ENCODE peak calls at places on chromosomes 13 and 19, in five cellular contexts. Y is AG10803, X is GM12865, I is astrocyte, A is progenitor cell of endocrine pancreas. R is an unnamed sample.

GRCh38 chr19:46408611-46409039 is 4.7 kb downstream of the CCDC8 start:
- DNase-seq in I (no peak), Y (peak), A (no peak), X (no peak), R (peak)

GRCh38 chr13:49052801-49053200 is 77.1 kb downstream of the FNDC3A start:
- DNase-seq in X (no peak), Y (no peak), I (peak), A (no peak), R (no peak)

GRCh38 chr19:33502991-33503790 is 18.4 kb downstream of the PEPD start:
- DNase-seq in X (no peak), I (no peak), Y (no peak), A (no peak), R (no peak)

GRCh38 chr19:9793051-9793591 is 24.6 kb upstream of the ZNF846 start:
- DNase-seq in X (peak), A (no peak), Y (peak), I (peak), R (peak)

GRCh38 chr19:17275441-17276175 is 6.1 kb upstream of the ANKLE1 start:
- DNase-seq in I (no peak), X (no peak), A (no peak), Y (no peak), R (no peak)

GRCh38 chr13:75440100-75440499 is 41.9 kb downstream of the TBC1D4 start:
- DNase-seq in X (no peak), I (no peak), A (no peak), Y (no peak), R (peak)

GRCh38 chr19:48393559-48394330 is at the start of gene GRIN2D:
- DNase-seq in X (no peak), Y (peak), I (peak), A (no peak), R (peak)

GRCh38 chr13:51659276-51660127 is 75.2 kb downstream of the WDFY2 start:
- DNase-seq in X (no peak), A (no peak), Y (peak), I (no peak), R (peak)

GRCh38 chr19:6060600-6061391 is 49.5 kb downstream of the RFX2 start:
- DNase-seq in X (no peak), A (no peak), Y (peak), I (peak), R (no peak)

GRCh38 chr13:99965329-99966000 is 6.1 kb downstream of the ZIC5 start:
- DNase-seq in I (no peak), X (no peak), A (no peak), Y (no peak), R (no peak)

GRCh38 chr13:98905199-98905598 is 72.7 kb downstream of the DOCK9 start:
- DNase-seq in A (no peak), X (no peak), Y (no peak), I (no peak), R (no peak)

GRCh38 chr19:4694211-4694987 is 24.3 kb upstream of the MYDGF start:
- DNase-seq in Y (peak), A (no peak), I (peak), X (no peak), R (peak)

GRCh38 chr19:53553865-53554791 is 16.2 kb downstream of the ZNF331 start:
- DNase-seq in A (no peak), Y (peak), X (peak), I (peak), R (peak)

GRCh38 chr13:113974304-113975281 is 717 bp upstream of the C13orf46 start:
- DNase-seq in X (no peak), Y (no peak), A (no peak), I (no peak), R (no peak)

GRCh38 chr19:39582442-39582841 is 19.9 kb upstream of the LGALS13 start:
- DNase-seq in A (no peak), X (peak), Y (no peak), I (no peak), R (no peak)

GRCh38 chr19:32339988-32340874 is 5.2 kb upstream of the ZNF507 start:
- DNase-seq in Y (peak), X (peak), A (peak), I (no peak), R (peak)

GRCh38 chr19:34994643-34995471 is 5.3 kb upstream of the GRAMD1A start:
- DNase-seq in Y (no peak), I (no peak), X (no peak), A (no peak), R (peak)

GRCh38 chr13:50267917-50268316 is 252.7 kb downstream of the KCNRG start:
- DNase-seq in A (no peak), Y (no peak), I (no peak), X (no peak), R (no peak)

GRCh38 chr13:50274181-50274580 is 258.9 kb downstream of the KCNRG start:
- DNase-seq in I (no peak), A (no peak), X (no peak), Y (no peak), R (no peak)

GRCh38 chr13:50268500-50268899 is 253.3 kb downstream of the KCNRG start:
- DNase-seq in A (no peak), I (no peak), X (no peak), Y (no peak), R (peak)
- TF ChIP-seq CTCF in A (no peak), I (no peak), X (no peak), Y (peak), R (peak)

GRCh38 chr19:14385492-14385891 is 4.2 kb downstream of the ADGRE5 start:
- DNase-seq in A (no peak), Y (no peak), I (no peak), X (peak), R (no peak)
- TF ChIP-seq CTCF in A (no peak), Y (no peak), I (no peak), X (no peak), R (no peak)

GRCh38 chr13:20503088-20504083 is 22.3 kb downstream of the CRYL1 start:
- DNase-seq in A (no peak), I (no peak), Y (no peak), X (no peak), R (no peak)

GRCh38 chr13:20498659-20499058 is 27.0 kb downstream of the CRYL1 start:
- DNase-seq in Y (no peak), A (no peak), X (no peak), I (no peak), R (no peak)

GRCh38 chr13:20499986-20500385 is 25.7 kb downstream of the CRYL1 start:
- DNase-seq in X (no peak), Y (peak), A (no peak), I (no peak), R (no peak)

GRCh38 chr13:20501139-20501538 is 24.5 kb downstream of the CRYL1 start:
- DNase-seq in I (no peak), X (no peak), Y (no peak), A (no peak), R (no peak)

DNA sequence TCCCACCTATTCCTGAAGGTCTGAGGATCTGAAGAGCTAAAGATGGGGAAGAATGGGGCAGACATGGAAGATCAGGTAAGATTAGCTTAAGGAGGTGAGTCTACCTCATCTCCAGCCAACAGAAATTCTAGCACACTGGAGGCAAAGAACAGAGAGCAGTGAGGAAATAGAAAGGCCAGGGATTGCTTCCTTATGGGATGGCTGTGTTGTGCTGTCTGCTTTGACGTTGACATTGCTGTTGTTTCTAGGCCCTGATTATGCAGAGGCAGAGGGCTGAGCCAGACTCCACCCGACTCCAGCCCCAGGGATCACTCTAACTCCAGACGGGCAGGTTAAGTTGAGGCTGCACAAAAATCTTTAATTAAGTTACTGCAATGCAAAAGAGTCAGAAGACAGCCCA is 24.1 kb downstream of the CRYL1 start:
- DNase-seq in X (no peak), A (no peak), I (no peak), Y (no peak), R (no peak)
- TF ChIP-seq CTCF in X (no peak), A (no peak), I (no peak), Y (no peak), R (no peak)

DNA sequence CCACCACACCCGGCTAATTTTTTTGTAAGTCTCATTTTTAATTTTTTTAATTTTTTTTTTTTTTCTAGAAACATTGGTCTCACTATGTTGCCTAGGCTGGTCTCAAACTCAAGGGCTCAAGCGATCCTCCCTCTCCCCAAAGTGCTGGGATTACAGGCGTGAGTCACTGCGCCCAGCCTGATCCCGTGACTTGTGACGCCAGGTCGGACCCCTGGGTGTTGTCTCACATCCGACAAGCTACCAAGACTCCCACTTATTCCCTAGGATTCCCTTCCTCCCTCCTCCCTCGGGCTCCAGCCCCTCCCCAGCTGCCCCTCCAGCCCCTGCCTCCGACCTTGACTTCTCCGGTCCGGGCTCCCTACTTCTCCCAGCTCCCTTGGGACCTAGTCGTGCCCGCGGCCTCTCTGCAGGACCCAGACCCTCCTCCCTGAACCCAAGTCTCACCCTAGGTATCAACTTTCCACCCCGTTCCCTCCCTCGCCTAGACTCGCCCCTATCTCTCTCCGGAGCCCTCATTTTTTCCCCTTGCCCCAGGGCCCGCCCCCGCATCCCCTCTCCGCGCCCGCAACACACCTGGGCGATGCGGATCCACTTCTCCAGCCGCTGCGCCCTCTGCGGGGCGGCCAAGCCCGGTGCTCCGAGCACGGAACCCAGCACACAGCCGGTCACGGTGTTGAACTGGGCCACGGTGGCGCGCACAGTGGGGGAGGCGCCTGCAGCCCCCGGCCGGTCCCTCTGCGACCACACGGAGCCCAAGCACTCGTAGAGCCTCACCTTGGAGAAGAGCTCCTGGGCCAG is 13.1 kb downstream of the RGL3 start:
- DNase-seq in X (peak), I (no peak), Y (no peak), A (no peak), R (no peak)
- TF ChIP-seq CTCF in X (peak), I (no peak), Y (peak), A (no peak), R (peak)

GRCh38 chr13:27203854-27204253 is 32.2 kb upstream of the USP12 start:
- DNase-seq in X (peak), Y (peak), A (no peak), I (no peak), R (peak)
- TF ChIP-seq CTCF in X (no peak), Y (peak), A (no peak), I (no peak), R (peak)